ENCODE peak calls at places on chromosomes 5 and 9, in ten cellular contexts. T is skeletal muscle cell, F is neuronal stem cell, L is H54, O is NCI-H1694 treated with DMSO at 0.1 percent for 48 hours, I is T-helper 2 cell, S is astrocyte of the spinal cord, Y is thoracic aorta, N is NCI-H2081, J is amniotic stem cell. X is an unnamed sample.

GRCh38 chr5:135660826-135661555 is 82.2 kb upstream of the CXCL14 start:
- DNase-seq in T (no peak), F (no peak), L (no peak), O (no peak), I (no peak), S (peak; percentile 18), Y (no peak), N (peak; percentile 66), J (no peak), X (no peak)

GRCh38 chr5:42547146-42547545 is 123.9 kb downstream of the GHR start:
- DNase-seq in T (peak; percentile 93), F (no peak), L (no peak), O (no peak), I (no peak), S (peak; percentile 59), Y (no peak), N (no peak), J (no peak), X (no peak)

GRCh38 chr9:14768561-14769234 is 46.2 kb upstream of the CER1 start:
- DNase-seq in T (no peak), F (peak; percentile 63), L (peak; percentile 16), O (peak; percentile 69), I (no peak), S (peak; percentile 68), Y (no peak), N (peak; percentile 82), J (peak; percentile 5), X (peak; percentile 31)

GRCh38 chr9:133842721-133843227 is 104.6 kb upstream of the SARDH start:
- DNase-seq in T (no peak), F (no peak), L (no peak), O (peak; percentile 83), I (no peak), S (no peak), Y (no peak), N (peak; percentile 96), J (no peak), X (no peak)

GRCh38 chr9:73845954-73846690 is 651.0 kb upstream of the RORB start:
- DNase-seq in T (no peak), F (peak; percentile 14), L (no peak), O (no peak), I (no peak), S (no peak), Y (no peak), N (peak; percentile 27), J (no peak), X (no peak)

GRCh38 chr9:91301161-91301560 is 60.6 kb downstream of the AUH start:
- DNase-seq in T (no peak), F (no peak), L (no peak), O (no peak), I (no peak), S (no peak), Y (no peak), N (no peak), J (no peak), X (no peak)

GRCh38 chr9:89021154-89021803 is 30.0 kb downstream of the S1PR3 start:
- DNase-seq in T (peak; percentile 79), F (no peak), L (peak; percentile 84), O (no peak), I (no peak), S (peak; percentile 85), Y (no peak), N (no peak), J (peak; percentile 66), X (peak; percentile 51)

GRCh38 chr9:77956555-77956954 is 75.1 kb downstream of the GNAQ start:
- DNase-seq in T (no peak), F (no peak), L (no peak), O (no peak), I (no peak), S (no peak), Y (no peak), N (peak; percentile 74), J (no peak), X (no peak)

GRCh38 chr5:168869615-168870227 is 290.6 kb upstream of the PANK3 start:
- DNase-seq in T (no peak), F (no peak), L (no peak), O (peak; percentile 53), I (no peak), S (no peak), Y (no peak), N (no peak), J (no peak), X (no peak)

GRCh38 chr5:168645195-168645594 is 66.0 kb upstream of the PANK3 start:
- DNase-seq in T (no peak), F (no peak), L (no peak), O (no peak), I (no peak), S (no peak), Y (no peak), N (no peak), J (no peak), X (no peak)

GRCh38 chr5:57174850-57175525 is 1.1 kb downstream of the GPBP1 start:
- DNase-seq in T (no peak), F (no peak), L (no peak), O (no peak), I (no peak), S (no peak), Y (no peak), N (no peak), J (no peak), X (no peak)

GRCh38 chr5:92838253-92838652 is 742.8 kb downstream of the NR2F1-AS1 start:
- DNase-seq in T (no peak), F (no peak), L (no peak), O (no peak), I (no peak), S (no peak), Y (no peak), N (peak; percentile 25), J (no peak), X (no peak)

GRCh38 chr5:148268556-148268955 is at the start of gene SPINK13:
- DNase-seq in T (peak; percentile 17), F (no peak), L (peak; percentile 29), O (no peak), I (no peak), S (peak; percentile 80), Y (no peak), N (no peak), J (no peak), X (peak; percentile 0)

GRCh38 chr9:95087659-95088242 is 229.8 kb downstream of the FANCC start:
- DNase-seq in T (no peak), F (no peak), L (peak; percentile 66), O (no peak), I (no peak), S (no peak), Y (no peak), N (peak; percentile 19), J (no peak), X (no peak)

GRCh38 chr5:20445326-20445860 is 457.4 kb upstream of the CDH18 start:
- DNase-seq in T (no peak), F (no peak), L (no peak), O (no peak), I (no peak), S (no peak), Y (no peak), N (no peak), J (no peak), X (no peak)

GRCh38 chr9:75979362-75979761 is 88.9 kb downstream of the PCSK5 start:
- DNase-seq in T (no peak), F (no peak), L (peak; percentile 13), O (no peak), I (no peak), S (no peak), Y (no peak), N (no peak), J (no peak), X (no peak)

GRCh38 chr5:1331861-1332405 is 13.0 kb downstream of the CLPTM1L start:
- DNase-seq in T (no peak), F (no peak), L (no peak), O (no peak), I (no peak), S (no peak), Y (no peak), N (no peak), J (no peak), X (no peak)

X was measured in fibroblast of the conjunctiva.